ENCODE peak calls at places on chromosome 11, in ten cellular contexts. C, K, Z, U, R, T, I, X, N and H are unnamed samples.

GRCh38 chr11:86174101-86175046 is 70.2 kb upstream of the EED start:
- ATAC-seq in C (peak; percentile 90), K (peak; percentile 4), Z (peak; percentile 86), U (no peak), R (peak; percentile 76), T (peak; percentile 90), I (peak; percentile 94), X (peak; percentile 73), N (no peak), H (no peak)

GRCh38 chr11:1260023-1260501 is 37.2 kb downstream of the MUC5B start:
- ATAC-seq in C (peak; percentile 10), K (peak; percentile 53), Z (peak; percentile 75), U (no peak), R (no peak), T (peak; percentile 33), I (no peak), X (peak; percentile 44), N (no peak), H (peak; percentile 39)

GRCh38 chr11:28826807-28827206 is 718.6 kb downstream of the METTL15 start:
- ATAC-seq in C (no peak), K (no peak), Z (no peak), U (no peak), R (no peak), T (no peak), I (no peak), X (no peak), N (no peak), H (no peak)

GRCh38 chr11:117528061-117528780 is 200.6 kb downstream of the CEP164 start:
- ATAC-seq in C (no peak), K (no peak), Z (no peak), U (no peak), R (no peak), T (no peak), I (no peak), X (no peak), N (no peak), H (no peak)

GRCh38 chr11:120073196-120073595 is 64.7 kb downstream of the TRIM29 start:
- ATAC-seq in C (no peak), K (no peak), Z (no peak), U (no peak), R (no peak), T (no peak), I (no peak), X (no peak), N (no peak), H (no peak)

GRCh38 chr11:75668508-75669297 is at the start of gene MAP6:
- ATAC-seq in C (peak; percentile 49), K (peak; percentile 53), Z (peak; percentile 66), U (peak; percentile 57), R (peak; percentile 51), T (peak; percentile 68), I (peak; percentile 44), X (peak; percentile 37), N (peak; percentile 41), H (peak; percentile 57)

GRCh38 chr11:4704054-4704789 is at the start of gene MMP26:
- ATAC-seq in C (no peak), K (no peak), Z (no peak), U (no peak), R (no peak), T (no peak), I (no peak), X (no peak), N (no peak), H (no peak)

GRCh38 chr11:96052921-96053631 is 129.2 kb upstream of the MTMR2 start:
- ATAC-seq in C (no peak), K (no peak), Z (no peak), U (no peak), R (no peak), T (peak; percentile 38), I (no peak), X (peak; percentile 19), N (no peak), H (peak; percentile 67)

GRCh38 chr11:12893787-12894672 is 115.1 kb upstream of the RASSF10 start:
- ATAC-seq in C (peak; percentile 45), K (no peak), Z (peak; percentile 76), U (peak; percentile 66), R (peak; percentile 64), T (peak; percentile 74), I (peak; percentile 47), X (peak; percentile 67), N (no peak), H (no peak)

GRCh38 chr11:795638-796564 is 2.2 kb downstream of the SLC25A22 start:
- ATAC-seq in C (peak; percentile 69), K (peak; percentile 83), Z (peak; percentile 0), U (peak; percentile 78), R (peak; percentile 82), T (peak; percentile 64), I (peak; percentile 75), X (peak; percentile 75), N (peak; percentile 81), H (peak; percentile 62)

GRCh38 chr11:20854214-20854613 is 184.8 kb downstream of the NELL1 start:
- ATAC-seq in C (no peak), K (no peak), Z (no peak), U (no peak), R (no peak), T (no peak), I (no peak), X (no peak), N (no peak), H (no peak)